ENCODE peak calls at places on chromosomes 6 and 20, in nine cellular contexts. A is astrocyte of the cerebellum, U is IMR-90, D is HFF-Myc, N is lower leg skin, M is breast epithelium, O is AG10803, F is neural progenitor cell, E is PC-9. R is an unnamed sample.

GRCh38 chr6:106529438-106529837 is 99.9 kb downstream of the RTN4IP1 start:
- DNase-seq in A (no peak), U (no peak), D (no peak), N (no peak), M (no peak), O (peak; percentile 40), F (no peak), E (no peak), R (no peak)

GRCh38 chr6:40413231-40413755 is 173.9 kb downstream of the LRFN2 start:
- DNase-seq in A (no peak), U (no peak), D (no peak), N (no peak), M (no peak), O (no peak), F (no peak), E (no peak), R (no peak)

GRCh38 chr20:49811825-49812462 is 684 bp upstream of the SLC9A8 start:
- DNase-seq in A (peak; percentile 3), U (peak; percentile 63), D (peak; percentile 21), N (no peak), M (no peak), O (no peak), F (no peak), E (peak; percentile 51), R (peak; percentile 49)

GRCh38 chr6:155154158-155154830 is 109.5 kb upstream of the CLDN20 start:
- DNase-seq in A (peak; percentile 81), U (peak; percentile 96), D (peak; percentile 90), N (no peak), M (no peak), O (peak; percentile 86), F (no peak), E (peak; percentile 86), R (peak; percentile 92)

GRCh38 chr6:132790450-132790849 is 8.0 kb downstream of the SLC18B1 start:
- DNase-seq in A (no peak), U (no peak), D (no peak), N (no peak), M (no peak), O (no peak), F (no peak), E (no peak), R (no peak)

GRCh38 chr6:132298344-132298949 is 102.8 kb downstream of the MOXD1 start:
- DNase-seq in A (peak; percentile 39), U (peak; percentile 62), D (no peak), N (peak; percentile 43), M (no peak), O (peak; percentile 59), F (peak; percentile 62), E (peak; percentile 54), R (peak; percentile 72)

GRCh38 chr6:50185006-50185405 is 135.3 kb upstream of the DEFB112 start:
- DNase-seq in A (no peak), U (no peak), D (no peak), N (no peak), M (no peak), O (no peak), F (peak; percentile 70), E (no peak), R (no peak)

GRCh38 chr6:134454794-134455193 is 136.9 kb upstream of the SGK1 start:
- DNase-seq in A (no peak), U (peak; percentile 49), D (no peak), N (no peak), M (no peak), O (peak; percentile 22), F (no peak), E (no peak), R (no peak)

GRCh38 chr20:14189794-14190402 is 147.5 kb downstream of the FLRT3 start:
- DNase-seq in A (peak; percentile 26), U (peak; percentile 62), D (peak; percentile 20), N (no peak), M (no peak), O (peak; percentile 63), F (peak; percentile 25), E (no peak), R (peak; percentile 37)

GRCh38 chr20:39214778-39215177 is 252.6 kb downstream of the DHX35 start:
- DNase-seq in A (no peak), U (no peak), D (no peak), N (no peak), M (no peak), O (no peak), F (peak; percentile 61), E (no peak), R (no peak)

GRCh38 chr6:147418523-147418922 is 90.0 kb upstream of the SAMD5 start:
- DNase-seq in A (no peak), U (no peak), D (no peak), N (no peak), M (no peak), O (no peak), F (no peak), E (no peak), R (no peak)

GRCh38 chr20:44460795-44461141 is 14.9 kb upstream of the TTPAL start:
- DNase-seq in A (peak; percentile 16), U (peak; percentile 23), D (no peak), N (no peak), M (no peak), O (peak; percentile 25), F (peak; percentile 46), E (no peak), R (peak; percentile 63)

GRCh38 chr6:47092249-47092648 is 50.1 kb upstream of the ADGRF1 start:
- DNase-seq in A (no peak), U (no peak), D (peak; percentile 41), N (peak; percentile 21), M (no peak), O (peak; percentile 50), F (no peak), E (no peak), R (peak; percentile 64)

GRCh38 chr6:169210611-169211010 is 43.0 kb downstream of the THBS2 start:
- DNase-seq in A (no peak), U (no peak), D (no peak), N (no peak), M (no peak), O (no peak), F (no peak), E (no peak), R (no peak)

GRCh38 chr6:167244064-167244949 is 46.8 kb upstream of the UNC93A start:
- DNase-seq in A (no peak), U (no peak), D (no peak), N (no peak), M (no peak), O (no peak), F (no peak), E (no peak), R (no peak)

DNA sequence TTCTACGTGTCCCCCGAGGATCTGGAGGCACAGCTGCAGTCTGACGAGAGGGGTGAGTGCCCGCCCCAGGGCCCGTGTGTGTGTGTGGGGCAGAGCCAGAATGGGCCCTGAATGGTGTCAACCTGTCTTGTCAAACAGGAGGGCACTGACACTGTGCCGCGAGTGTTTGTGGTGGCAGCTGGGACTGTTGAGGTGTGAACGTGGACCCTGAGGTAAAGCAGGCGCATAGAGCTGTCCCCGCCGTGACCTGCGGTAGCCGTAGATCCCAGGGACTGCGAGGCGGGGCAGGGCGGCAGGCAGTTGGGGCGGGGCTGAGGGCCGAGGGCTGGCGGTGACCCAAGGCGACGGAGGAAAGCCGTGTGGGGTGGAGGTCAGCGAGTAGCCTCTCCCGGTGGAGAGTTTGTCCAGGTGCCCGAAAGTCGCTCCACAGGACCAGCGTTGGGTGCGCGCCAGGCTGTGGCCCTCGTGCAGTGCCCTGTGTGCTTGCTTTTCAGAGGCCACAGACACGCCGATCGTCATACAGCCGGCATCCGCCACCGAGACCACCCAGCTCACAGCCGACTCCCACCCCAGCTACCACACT is 25.2 kb downstream of the UCKL1 start:
- DNase-seq in A (no peak), U (no peak), D (no peak), N (no peak), M (no peak), O (no peak), F (no peak), E (no peak), R (no peak)
- TF ChIP-seq CTCF in A (no peak), U (no peak), D (no peak), N (no peak), M (no peak), O (no peak), F (no peak), E (no peak), R (no peak)

DNA sequence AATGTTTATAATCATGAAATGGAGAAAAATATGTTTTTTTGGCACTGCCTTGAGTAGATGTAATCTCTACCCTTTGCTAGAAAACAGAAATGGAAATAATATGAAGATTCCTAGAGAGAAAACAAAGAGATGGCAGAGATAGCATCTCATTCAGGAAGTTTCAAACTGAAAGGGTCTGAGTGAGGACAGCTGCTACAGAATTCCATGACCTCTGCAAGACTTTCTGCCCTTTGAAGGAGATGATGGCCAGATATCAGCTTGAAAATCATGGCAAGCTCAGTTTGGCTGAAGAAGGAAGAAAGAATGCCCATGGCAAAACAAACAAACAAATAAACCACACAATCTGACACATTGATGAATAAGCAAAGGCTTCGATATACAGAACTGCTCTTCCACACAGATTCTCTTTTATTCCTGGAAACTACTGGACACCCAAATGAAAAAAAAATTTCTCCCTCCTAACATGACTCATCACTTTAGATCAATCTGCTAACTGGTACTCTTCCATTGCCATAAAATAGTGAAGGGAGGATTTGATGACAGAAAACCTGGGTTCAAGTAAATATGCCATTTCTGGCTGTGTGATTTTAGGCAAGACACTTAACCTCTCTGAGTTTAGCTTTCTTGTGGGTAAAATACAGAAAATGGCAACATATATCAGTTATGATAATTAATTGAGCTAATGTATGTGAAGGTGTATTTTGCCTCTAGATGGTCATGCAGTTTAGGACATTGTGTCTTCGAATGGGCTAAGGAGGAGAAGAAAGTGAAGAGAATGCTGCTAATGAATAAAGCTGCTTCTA is 105.9 kb upstream of the SPACA1 start:
- DNase-seq in A (no peak), U (no peak), D (no peak), N (no peak), M (no peak), O (no peak), F (no peak), E (no peak), R (no peak)
- H3K4me3 ChIP-seq in A (no peak overlapping the region), U (no peak overlapping the region), D (no peak overlapping the region), N (no peak overlapping the region), M (no peak overlapping the region), O (no peak overlapping the region), F (no peak overlapping the region), E (no peak overlapping the region), R (no peak overlapping the region)

GRCh38 chr6:1227935-1228753 is 83.8 kb upstream of the FOXQ1 start:
- DNase-seq in A (no peak), U (no peak), D (no peak), N (no peak), M (no peak), O (no peak), F (no peak), E (peak; percentile 42), R (no peak)
- TF ChIP-seq CTCF in A (no peak), U (no peak), D (no peak), N (no peak), M (no peak), O (no peak), F (no peak), E (no peak), R (no peak)

DNA sequence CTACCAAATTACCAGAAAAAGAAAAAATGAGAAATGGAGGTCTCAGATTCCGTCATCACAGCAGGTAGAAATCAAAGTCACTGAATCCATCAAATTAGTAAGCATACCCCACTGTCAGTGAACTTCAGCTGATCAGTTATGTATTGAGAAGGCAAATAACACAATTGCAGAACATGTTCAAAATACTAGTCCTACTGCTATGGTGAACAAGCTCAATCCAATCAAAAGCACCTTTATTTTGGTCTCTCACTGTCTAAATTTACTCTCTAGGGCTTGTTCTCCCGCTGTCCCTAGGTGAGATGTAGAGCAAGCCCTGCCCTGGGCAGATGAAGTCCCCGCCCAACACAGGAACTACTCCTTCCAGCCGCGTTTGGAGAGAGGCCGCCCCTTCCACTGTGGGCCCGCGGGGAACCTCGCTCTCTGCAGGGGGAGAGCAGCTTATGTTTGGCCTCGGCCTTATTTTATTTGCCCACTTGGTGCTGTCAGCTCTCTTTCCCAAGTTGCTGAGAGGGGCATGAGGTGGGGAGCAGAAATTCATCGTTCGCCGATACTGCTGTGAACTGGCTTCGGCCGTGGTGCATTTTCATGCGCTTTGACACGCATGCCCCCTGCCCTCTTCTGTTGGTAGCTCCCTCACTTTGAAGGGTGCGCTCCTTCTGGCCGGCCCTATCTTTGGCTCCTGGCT is 14.3 kb upstream of the MAP1LC3A start:
- DNase-seq in A (no peak), U (no peak), D (no peak), N (no peak), M (no peak), O (no peak), F (no peak), E (no peak), R (no peak)
- H3K4me3 ChIP-seq in A (no peak overlapping the region), U (no peak overlapping the region), D (no peak overlapping the region), N (no peak overlapping the region), M (no peak overlapping the region), O (no peak overlapping the region), F (no peak overlapping the region), E (no peak overlapping the region), R (peak overlapping the region; percentile 1)